ENCODE peak calls at places on chromosomes 13 and 19, in five cellular contexts. O, J, P, U and D are unnamed samples.

GRCh38 chr13:50651916-50652315 is 191.6 kb downstream of the DLEU7 start:
- DNase-seq in J (no peak), P (no peak), U (no peak), O (no peak), D (no peak)

GRCh38 chr19:49894879-49895565 is 1.7 kb downstream of the IL4I1 start:
- DNase-seq in J (no peak), O (no peak), U (no peak), P (no peak), D (peak)

GRCh38 chr19:46204008-46204407 is 25.5 kb upstream of the IGFL1 start:
- DNase-seq in U (no peak), P (no peak), J (no peak), O (no peak), D (no peak)

GRCh38 chr19:56088454-56089215 is 32.5 kb downstream of the ZNF787 start:
- DNase-seq in U (peak), J (no peak), O (no peak), P (no peak), D (no peak)

GRCh38 chr13:41590122-41590521 is 132.8 kb downstream of the RGCC start:
- DNase-seq in J (no peak), P (no peak), U (no peak), O (no peak), D (no peak)

GRCh38 chr19:48613024-48613851 is 1.6 kb downstream of the FAM83E start:
- DNase-seq in O (no peak), U (no peak), J (no peak), P (no peak), D (no peak)

GRCh38 chr13:112791662-112792440 is 102.0 kb downstream of the ATP11A start:
- DNase-seq in P (no peak), J (no peak), O (no peak), U (no peak), D (no peak)

GRCh38 chr13:35160921-35161320 is 218.9 kb downstream of the NBEA start:
- DNase-seq in O (no peak), U (no peak), P (no peak), J (no peak), D (no peak)

GRCh38 chr19:52648336-52648990 is 10.3 kb upstream of the ZNF83 start:
- DNase-seq in O (no peak), J (peak), P (no peak), U (no peak), D (no peak)

GRCh38 chr19:6103217-6103644 is 7.1 kb downstream of the RFX2 start:
- DNase-seq in O (peak), J (peak), P (no peak), U (peak), D (no peak)

GRCh38 chr19:4120531-4120930 is 3.4 kb downstream of the MAP2K2 start:
- DNase-seq in J (peak), U (no peak), P (no peak), O (no peak), D (no peak)

GRCh38 chr19:1227655-1228054 is 10.2 kb downstream of the CBARP start:
- DNase-seq in J (no peak), O (no peak), P (no peak), U (no peak), D (no peak)

GRCh38 chr19:43504426-43505185 is at the start of gene PHLDB3:
- DNase-seq in O (no peak), U (peak), J (no peak), P (peak), D (no peak)

GRCh38 chr19:44814132-44814470 is 5.2 kb downstream of the BCAM start:
- DNase-seq in O (no peak), U (no peak), P (no peak), J (no peak), D (no peak)

GRCh38 chr13:32940601-32941000 is 75.6 kb upstream of the KL start:
- DNase-seq in U (peak), J (peak), O (peak), P (no peak), D (no peak)

GRCh38 chr13:97352815-97353214 is 81.2 kb upstream of the RAP2A start:
- DNase-seq in J (no peak), O (no peak), P (no peak), U (no peak), D (no peak)

GRCh38 chr13:36879218-36879938 is 40.7 kb downstream of the SMAD9 start:
- DNase-seq in J (no peak), U (no peak), O (no peak), P (no peak), D (no peak)

GRCh38 chr13:52141299-52141698 is 12.4 kb upstream of the NEK5 start:
- DNase-seq in O (no peak), U (no peak), J (no peak), P (no peak), D (no peak)

GRCh38 chr19:3450796-3451411 is 29.4 kb downstream of the SMIM24 start:
- DNase-seq in J (peak), O (peak), P (no peak), U (peak), D (no peak)

GRCh38 chr13:109275848-109276247 is 510.5 kb downstream of the IRS2 start:
- DNase-seq in P (no peak), J (no peak), O (no peak), U (no peak), D (no peak)

GRCh38 chr13:23159205-23159586 is 21.6 kb upstream of the SGCG start:
- DNase-seq in J (peak), O (peak), P (peak), U (peak), D (peak)

GRCh38 chr19:53877361-53877766 is 4.6 kb upstream of the PRKCG start:
- DNase-seq in J (no peak), P (no peak), O (no peak), U (no peak), D (no peak)

GRCh38 chr19:49642488-49643035 is 553 bp downstream of the SCAF1 start:
- DNase-seq in P (no peak), O (no peak), U (no peak), J (no peak), D (no peak)

GRCh38 chr19:4393947-4394590 is 6.3 kb downstream of the SH3GL1 start:
- DNase-seq in O (no peak), P (no peak), U (no peak), J (no peak), D (no peak)

GRCh38 chr19:48683349-48683748 is 10.5 kb upstream of the NTN5 start:
- DNase-seq in J (no peak), U (peak), P (peak), O (peak), D (peak)

GRCh38 chr13:74288361-74288911 is 154.2 kb upstream of the KLF12 start:
- DNase-seq in U (peak), J (no peak), O (peak), P (no peak), D (no peak)

GRCh38 chr19:2495130-2495641 is 19.3 kb downstream of the GADD45B start:
- DNase-seq in P (no peak), O (peak), U (peak), J (no peak), D (no peak)

GRCh38 chr13:52978989-52979388 is 49.6 kb upstream of the OLFM4 start:
- DNase-seq in J (no peak), O (no peak), U (no peak), P (no peak), D (no peak)

GRCh38 chr13:35489050-35489449 is 12.6 kb upstream of the MAB21L1 start:
- DNase-seq in O (no peak), J (no peak), U (no peak), P (no peak), D (no peak)

GRCh38 chr13:33110713-33111413 is 94.6 kb downstream of the KL start:
- DNase-seq in O (peak), U (peak), P (no peak), J (no peak), D (no peak)

GRCh38 chr13:29707876-29708543 is 112.5 kb upstream of the SLC7A1 start:
- DNase-seq in J (no peak), P (peak), U (peak), O (no peak), D (peak)

GRCh38 chr13:59352600-59352999 is 811.1 kb downstream of the DIAPH3 start:
- DNase-seq in U (no peak), P (no peak), O (no peak), J (no peak), D (no peak)

GRCh38 chr13:113785051-113786010 is 26.3 kb downstream of the TMEM255B start:
- DNase-seq in J (no peak), O (no peak), P (no peak), U (no peak), D (peak)

GRCh38 chr13:99614465-99614885 is 113.2 kb downstream of the TM9SF2 start:
- DNase-seq in U (no peak), P (no peak), J (no peak), O (no peak), D (no peak)

GRCh38 chr13:25945596-25945995 is 106.2 kb downstream of the SHISA2 start:
- DNase-seq in U (no peak), J (no peak), O (no peak), P (no peak), D (no peak)

GRCh38 chr13:20350819-20351218 is 118.7 kb upstream of the GJB6 start:
- DNase-seq in P (no peak), J (no peak), O (no peak), U (no peak), D (no peak)

GRCh38 chr13:30572859-30573275 is 44.9 kb upstream of the USPL1 start:
- DNase-seq in J (no peak), U (no peak), P (no peak), O (no peak), D (no peak)

GRCh38 chr13:64130600-64130999 is 2715.0 kb upstream of the PCDH20 start:
- DNase-seq in J (no peak), P (no peak), O (peak), U (no peak), D (no peak)